ENCODE peak calls at places on chromosome 15, in four cellular contexts. V is breast epithelium, M is transverse colon, G is endothelial cell of umbilical vein. R is an unnamed sample.

GRCh38 chr15:89551502-89551901 is 23.8 kb upstream of the TICRR start:
- DNase-seq in V (no peak), M (no peak), G (peak), R (no peak)

GRCh38 chr15:45551691-45552090 is 29.1 kb upstream of the SLC30A4 start:
- DNase-seq in V (no peak), M (no peak), G (no peak), R (no peak)

GRCh38 chr15:87207945-87208580 is 1048.5 kb downstream of the NTRK3 start:
- DNase-seq in V (no peak), M (no peak), G (no peak), R (no peak)

GRCh38 chr15:44468713-44469385 is 41.4 kb downstream of the CTDSPL2 start:
- DNase-seq in V (no peak), M (no peak), G (peak), R (no peak)

GRCh38 chr15:64842986-64843561 is 1.4 kb downstream of the PLEKHO2 start:
- DNase-seq in V (peak), M (peak), G (peak), R (no peak)

GRCh38 chr15:38688761-38689160 is 124.1 kb upstream of the RASGRP1 start:
- DNase-seq in V (no peak), M (no peak), G (no peak), R (no peak)

GRCh38 chr15:99633655-99634054 is 67.9 kb downstream of the MEF2A start:
- DNase-seq in V (no peak), M (no peak), G (no peak), R (no peak)

GRCh38 chr15:78327442-78327841 is 12.7 kb upstream of the CRABP1 start:
- DNase-seq in V (no peak), M (no peak), G (no peak), R (no peak)

GRCh38 chr15:81313686-81314085 is 10.3 kb downstream of the STARD5 start:
- DNase-seq in V (no peak), M (no peak), G (no peak), R (no peak)

GRCh38 chr15:45448066-45448510 is 69.7 kb upstream of the GATM start:
- DNase-seq in V (no peak), M (no peak), G (no peak), R (no peak)

GRCh38 chr15:80608688-80609087 is 86.4 kb upstream of the ABHD17C start:
- DNase-seq in V (peak), M (no peak), G (no peak), R (no peak)

GRCh38 chr15:77857419-77857818 is 220.1 kb downstream of the TBC1D2B start:
- DNase-seq in V (no peak), M (no peak), G (no peak), R (no peak)

GRCh38 chr15:35854398-35854797 is 308.4 kb upstream of the DPH6 start:
- DNase-seq in V (no peak), M (no peak), G (no peak), R (no peak)

GRCh38 chr15:100902436-100903190 is 16.5 kb upstream of the LRRK1 start:
- DNase-seq in V (peak), M (peak), G (peak), R (peak)

GRCh38 chr15:89413877-89414276 is 79.3 kb upstream of the POLG start:
- DNase-seq in V (no peak), M (no peak), G (no peak), R (no peak)

GRCh38 chr15:90873998-90874605 is 5.7 kb downstream of the FURIN start:
- DNase-seq in V (no peak), M (peak), G (peak), R (peak)

GRCh38 chr15:83061680-83062079 is 5.4 kb downstream of the BTBD1 start:
- DNase-seq in V (no peak), M (no peak), G (no peak), R (no peak)

GRCh38 chr15:91589360-91589759 is 264.1 kb upstream of the SLCO3A1 start:
- DNase-seq in V (no peak), M (no peak), G (no peak), R (no peak)

GRCh38 chr15:73631915-73632669 is 1.1 kb downstream of the NPTN start:
- DNase-seq in V (peak), M (peak), G (peak), R (no peak)

GRCh38 chr15:40647523-40647922 is 47.5 kb upstream of the RAD51 start:
- DNase-seq in V (no peak), M (no peak), G (no peak), R (no peak)

GRCh38 chr15:70701891-70702568 is 61.3 kb downstream of the UACA start:
- DNase-seq in V (no peak), M (no peak), G (peak), R (no peak)

GRCh38 chr15:99434506-99435137 is 131.2 kb upstream of the MEF2A start:
- DNase-seq in V (no peak), M (no peak), G (no peak), R (peak)

GRCh38 chr15:29262738-29263137 is 6.9 kb downstream of the NSMCE3 start:
- DNase-seq in V (no peak), M (no peak), G (no peak), R (no peak)

GRCh38 chr15:50905055-50905454 is 3.4 kb upstream of the AP4E1 start:
- DNase-seq in V (no peak), M (no peak), G (no peak), R (no peak)
- TF ChIP-seq POLR2AphosphoS5 in V (no peak), M (no peak), G (no peak), R (no peak)

GRCh38 chr15:94041731-94042130 is 189.6 kb upstream of the MCTP2 start:
- DNase-seq in V (no peak), M (no peak), G (no peak), R (no peak)

GRCh38 chr15:94036156-94036555 is 195.2 kb upstream of the MCTP2 start:
- DNase-seq in V (no peak), M (no peak), G (no peak), R (no peak)

GRCh38 chr15:94042163-94042954 is 189.0 kb upstream of the MCTP2 start:
- DNase-seq in V (no peak), M (no peak), G (no peak), R (no peak)

DNA sequence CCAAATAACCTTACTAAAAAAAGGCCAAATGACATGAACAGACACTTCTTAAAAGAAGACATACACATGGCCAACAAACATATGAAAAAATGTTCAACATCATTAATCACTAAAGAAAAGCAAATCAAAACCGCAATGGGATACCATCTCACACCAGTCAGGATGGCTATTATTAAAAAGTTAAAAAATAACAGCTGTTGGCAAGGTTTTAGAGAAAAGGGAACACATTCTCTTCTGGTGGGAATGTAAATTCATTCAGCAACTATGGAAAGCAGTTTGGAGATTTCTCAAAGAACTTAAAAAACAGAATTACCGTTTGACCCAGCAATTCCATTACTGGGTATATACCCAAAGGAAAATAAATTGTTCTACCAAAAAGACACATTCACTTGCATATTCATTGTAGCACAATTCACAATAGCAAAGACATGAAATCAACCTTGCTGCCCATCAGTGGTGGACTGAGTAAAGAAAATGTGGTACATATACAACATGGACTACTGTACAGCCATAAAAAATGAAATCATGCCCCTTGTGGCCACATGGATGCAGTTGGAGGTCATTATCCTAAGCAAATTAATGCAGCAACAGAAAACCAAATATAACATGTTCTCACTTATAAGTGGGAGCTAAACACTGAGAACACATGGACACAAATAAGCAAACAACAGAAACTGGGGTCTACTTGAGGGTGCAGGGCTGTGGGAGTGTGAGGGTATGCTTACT is 190.7 kb upstream of the MCTP2 start:
- DNase-seq in V (no peak), M (no peak), G (no peak), R (no peak)
- TF ChIP-seq CTCF in V (no peak), M (no peak), G (no peak), R (no peak)

DNA sequence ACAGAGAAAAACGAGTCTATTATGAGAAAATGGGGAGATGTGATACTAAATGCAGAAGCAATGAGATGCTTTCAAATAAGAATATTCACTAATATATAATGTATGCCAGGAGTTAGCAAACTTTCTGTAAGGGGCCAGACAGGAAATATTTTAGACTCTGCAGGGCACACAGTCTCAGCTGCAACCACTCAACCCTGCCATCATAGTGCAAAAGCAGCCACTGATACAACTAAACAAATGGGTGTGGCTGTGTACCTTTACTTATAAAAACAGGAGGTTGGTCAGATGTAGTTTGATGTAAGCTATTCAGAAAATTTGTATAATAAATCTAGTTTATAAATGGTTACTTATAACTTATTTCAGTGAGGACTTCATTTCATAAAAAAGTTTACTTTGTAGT is 78.1 kb downstream of the FBXL22 start:
- DNase-seq in V (no peak), M (no peak), G (no peak), R (no peak)
- TF ChIP-seq POLR2A in V (no peak), M (no peak), G (no peak), R (no peak)

DNA sequence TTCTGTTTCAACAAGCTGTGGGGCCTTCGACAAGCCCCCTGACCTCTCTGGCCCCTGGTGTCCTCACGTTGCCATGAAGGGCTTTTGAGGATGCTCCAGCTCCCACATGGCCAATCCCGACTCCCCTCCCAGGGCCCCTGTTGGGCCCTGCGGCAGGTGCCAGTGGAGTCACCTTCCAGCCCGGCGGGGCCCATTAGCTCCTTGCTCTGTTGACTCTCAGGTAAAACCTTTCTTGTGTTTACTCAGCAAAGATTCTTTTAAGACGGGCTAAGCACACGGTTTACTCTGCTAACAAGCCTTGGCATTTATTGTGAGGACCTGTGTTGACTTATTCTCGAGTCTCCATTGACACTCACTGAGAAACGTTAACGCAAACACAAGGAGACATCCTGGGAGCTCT is 15.0 kb downstream of the RPLP1 start:
- DNase-seq in V (no peak), M (peak), G (no peak), R (peak)
- TF ChIP-seq POLR2AphosphoS5 in V (no peak), M (no peak), G (no peak), R (peak)